ENCODE peak calls at places on chromosomes 16 and 17, in four cellular contexts. Z is A549; U is stimulated activated effector memory CD8-positive, alpha-beta T cell treated with anti-CD3 and anti-CD28 coated beads, Interleukin-12 subunit alpha, Interleukin-12 subunit beta, amount 100 ng/mL, for 72 hours; N is T-helper 1 cell. J is an unnamed sample.

GRCh38 chr16:67158637-67159600 is 790 bp downstream of the TRADD start:
- DNase-seq in U (peak), Z (peak), N (peak), J (peak)

GRCh38 chr16:3580686-3581085 is 3.5 kb upstream of the NLRC3 start:
- DNase-seq in Z (no peak), N (no peak), U (no peak), J (no peak)

GRCh38 chr16:68951991-68952877 is 108.9 kb downstream of the TANGO6 start:
- DNase-seq in U (no peak), N (no peak), Z (no peak), J (no peak)

GRCh38 chr17:74907012-74907411 is 13.6 kb upstream of the FADS6 start:
- DNase-seq in U (no peak), Z (no peak), N (no peak), J (no peak)

GRCh38 chr17:20208717-20209116 is 199.6 kb downstream of the SPECC1 start:
- DNase-seq in U (no peak), N (no peak), Z (no peak), J (no peak)

GRCh38 chr16:80526418-80527061 is 14.3 kb upstream of the DYNLRB2 start:
- DNase-seq in Z (peak), N (peak), U (peak), J (peak)

GRCh38 chr16:56679813-56680212 is 2.5 kb upstream of the MT1X start:
- DNase-seq in U (no peak), N (no peak), Z (no peak), J (no peak)

GRCh38 chr17:28901866-28902818 is 737 bp downstream of the DHRS13 start:
- DNase-seq in N (peak), U (peak), Z (peak), J (peak)

GRCh38 chr16:49362230-49362629 is 11.4 kb upstream of the C16orf78 start:
- DNase-seq in Z (no peak), U (no peak), N (no peak), J (no peak)

GRCh38 chr16:15041260-15042011 is 14.4 kb downstream of the NTAN1 start:
- DNase-seq in U (no peak), Z (no peak), N (no peak), J (no peak)

GRCh38 chr17:69857412-69857835 is 217.6 kb upstream of the KCNJ16 start:
- DNase-seq in U (no peak), N (no peak), Z (peak), J (no peak)

GRCh38 chr17:57600092-57600491 is 145.0 kb downstream of the CCDC182 start:
- DNase-seq in N (peak), U (peak), Z (no peak), J (no peak)

GRCh38 chr17:73232587-73233373 is 28.9 kb downstream of the CPSF4L start:
- DNase-seq in Z (peak), U (peak), N (peak), J (no peak)

GRCh38 chr17:56966277-56966676 is 5.4 kb upstream of the COIL start:
- DNase-seq in U (peak), N (no peak), Z (no peak), J (no peak)